ENCODE peak calls at places on chromosome 6, in ten cellular contexts. One of them, this sample, is unnamed.

GRCh38 chr6:158627168-158627939 is 17.2 kb downstream of the DYNLT1 start:
- DNase-seq in transverse colon: no peak
- DNase-seq in GM12878: no peak
- DNase-seq in esophagus squamous epithelium: no peak
- DNase-seq in NB4: no peak
- DNase-seq in stomach: peak
- DNase-seq in prostate gland: no peak
- DNase-seq in H54: no peak
- DNase-seq in right lobe of liver: no peak
- DNase-seq in gastrocnemius medialis: no peak
- DNase-seq in this sample: no peak

GRCh38 chr6:37175332-37176267 is 5.6 kb downstream of the PIM1 start:
- DNase-seq in transverse colon: peak
- DNase-seq in GM12878: no peak
- DNase-seq in esophagus squamous epithelium: no peak
- DNase-seq in NB4: no peak
- DNase-seq in stomach: no peak
- DNase-seq in prostate gland: no peak
- DNase-seq in H54: no peak
- DNase-seq in right lobe of liver: no peak
- DNase-seq in gastrocnemius medialis: no peak
- DNase-seq in this sample: no peak

GRCh38 chr6:90204327-90204726 is 92.3 kb downstream of the BACH2 start:
- DNase-seq in transverse colon: no peak
- DNase-seq in GM12878: no peak
- DNase-seq in esophagus squamous epithelium: no peak
- DNase-seq in NB4: no peak
- DNase-seq in stomach: no peak
- DNase-seq in prostate gland: no peak
- DNase-seq in H54: no peak
- DNase-seq in right lobe of liver: no peak
- DNase-seq in gastrocnemius medialis: no peak
- DNase-seq in this sample: no peak

GRCh38 chr6:16851044-16851540 is 89.8 kb upstream of the ATXN1 start:
- DNase-seq in transverse colon: no peak
- DNase-seq in GM12878: no peak
- DNase-seq in esophagus squamous epithelium: no peak
- DNase-seq in NB4: no peak
- DNase-seq in stomach: no peak
- DNase-seq in prostate gland: no peak
- DNase-seq in H54: no peak
- DNase-seq in right lobe of liver: no peak
- DNase-seq in gastrocnemius medialis: no peak
- DNase-seq in this sample: no peak

GRCh38 chr6:42428326-42429041 is 23.2 kb downstream of the TRERF1 start:
- DNase-seq in transverse colon: no peak
- DNase-seq in GM12878: no peak
- DNase-seq in esophagus squamous epithelium: no peak
- DNase-seq in NB4: no peak
- DNase-seq in stomach: no peak
- DNase-seq in prostate gland: no peak
- DNase-seq in H54: no peak
- DNase-seq in right lobe of liver: peak
- DNase-seq in gastrocnemius medialis: no peak
- DNase-seq in this sample: no peak

GRCh38 chr6:170134077-170135040 is 156.5 kb downstream of the DLL1 start:
- DNase-seq in transverse colon: no peak
- DNase-seq in GM12878: no peak
- DNase-seq in esophagus squamous epithelium: no peak
- DNase-seq in NB4: no peak
- DNase-seq in stomach: peak
- DNase-seq in prostate gland: no peak
- DNase-seq in H54: no peak
- DNase-seq in right lobe of liver: no peak
- DNase-seq in gastrocnemius medialis: no peak
- DNase-seq in this sample: no peak

GRCh38 chr6:139291813-139292619 is at the start of gene TXLNB:
- DNase-seq in transverse colon: peak
- DNase-seq in GM12878: peak
- DNase-seq in esophagus squamous epithelium: peak
- DNase-seq in NB4: peak
- DNase-seq in stomach: peak
- DNase-seq in prostate gland: peak
- DNase-seq in H54: peak
- DNase-seq in right lobe of liver: peak
- DNase-seq in gastrocnemius medialis: peak
- DNase-seq in this sample: peak

GRCh38 chr6:42735976-42736375 is 9.9 kb downstream of the TBCC start:
- DNase-seq in transverse colon: no peak
- DNase-seq in GM12878: no peak
- DNase-seq in esophagus squamous epithelium: no peak
- DNase-seq in NB4: no peak
- DNase-seq in stomach: no peak
- DNase-seq in prostate gland: no peak
- DNase-seq in H54: no peak
- DNase-seq in right lobe of liver: no peak
- DNase-seq in gastrocnemius medialis: no peak
- DNase-seq in this sample: no peak

GRCh38 chr6:162108041-162108440 is 619.5 kb downstream of the PRKN start:
- DNase-seq in transverse colon: no peak
- DNase-seq in GM12878: no peak
- DNase-seq in esophagus squamous epithelium: no peak
- DNase-seq in NB4: no peak
- DNase-seq in stomach: no peak
- DNase-seq in prostate gland: no peak
- DNase-seq in H54: no peak
- DNase-seq in right lobe of liver: no peak
- DNase-seq in gastrocnemius medialis: no peak
- DNase-seq in this sample: no peak

GRCh38 chr6:68951350-68951749 is 316.3 kb downstream of the ADGRB3 start:
- DNase-seq in transverse colon: no peak
- DNase-seq in GM12878: no peak
- DNase-seq in esophagus squamous epithelium: no peak
- DNase-seq in NB4: no peak
- DNase-seq in stomach: no peak
- DNase-seq in prostate gland: no peak
- DNase-seq in H54: no peak
- DNase-seq in right lobe of liver: no peak
- DNase-seq in gastrocnemius medialis: no peak
- DNase-seq in this sample: no peak

GRCh38 chr6:102853249-102853955 is 1459.9 kb downstream of the GRIK2 start:
- DNase-seq in transverse colon: no peak
- DNase-seq in GM12878: no peak
- DNase-seq in esophagus squamous epithelium: no peak
- DNase-seq in NB4: no peak
- DNase-seq in stomach: no peak
- DNase-seq in prostate gland: no peak
- DNase-seq in H54: no peak
- DNase-seq in right lobe of liver: no peak
- DNase-seq in gastrocnemius medialis: no peak
- DNase-seq in this sample: no peak

GRCh38 chr6:66161546-66162108 is 454.6 kb upstream of the EYS start:
- DNase-seq in transverse colon: no peak
- DNase-seq in GM12878: no peak
- DNase-seq in esophagus squamous epithelium: no peak
- DNase-seq in NB4: no peak
- DNase-seq in stomach: no peak
- DNase-seq in prostate gland: no peak
- DNase-seq in H54: no peak
- DNase-seq in right lobe of liver: no peak
- DNase-seq in gastrocnemius medialis: no peak
- DNase-seq in this sample: no peak

GRCh38 chr6:92723390-92723931 is 695.9 kb downstream of the EPHA7 start:
- DNase-seq in transverse colon: no peak
- DNase-seq in GM12878: no peak
- DNase-seq in esophagus squamous epithelium: no peak
- DNase-seq in NB4: no peak
- DNase-seq in stomach: no peak
- DNase-seq in prostate gland: no peak
- DNase-seq in H54: no peak
- DNase-seq in right lobe of liver: no peak
- DNase-seq in gastrocnemius medialis: no peak
- DNase-seq in this sample: no peak

GRCh38 chr6:131951576-131952230 is 531 bp upstream of the CCN2 start:
- DNase-seq in transverse colon: no peak
- DNase-seq in GM12878: no peak
- DNase-seq in esophagus squamous epithelium: no peak
- DNase-seq in NB4: no peak
- DNase-seq in stomach: no peak
- DNase-seq in prostate gland: no peak
- DNase-seq in H54: no peak
- DNase-seq in right lobe of liver: no peak
- DNase-seq in gastrocnemius medialis: no peak
- DNase-seq in this sample: no peak

GRCh38 chr6:4383910-4384637 is 248.7 kb upstream of the ECI2 start:
- DNase-seq in transverse colon: no peak
- DNase-seq in GM12878: no peak
- DNase-seq in esophagus squamous epithelium: no peak
- DNase-seq in NB4: no peak
- DNase-seq in stomach: no peak
- DNase-seq in prostate gland: no peak
- DNase-seq in H54: no peak
- DNase-seq in right lobe of liver: no peak
- DNase-seq in gastrocnemius medialis: no peak
- DNase-seq in this sample: no peak

DNA sequence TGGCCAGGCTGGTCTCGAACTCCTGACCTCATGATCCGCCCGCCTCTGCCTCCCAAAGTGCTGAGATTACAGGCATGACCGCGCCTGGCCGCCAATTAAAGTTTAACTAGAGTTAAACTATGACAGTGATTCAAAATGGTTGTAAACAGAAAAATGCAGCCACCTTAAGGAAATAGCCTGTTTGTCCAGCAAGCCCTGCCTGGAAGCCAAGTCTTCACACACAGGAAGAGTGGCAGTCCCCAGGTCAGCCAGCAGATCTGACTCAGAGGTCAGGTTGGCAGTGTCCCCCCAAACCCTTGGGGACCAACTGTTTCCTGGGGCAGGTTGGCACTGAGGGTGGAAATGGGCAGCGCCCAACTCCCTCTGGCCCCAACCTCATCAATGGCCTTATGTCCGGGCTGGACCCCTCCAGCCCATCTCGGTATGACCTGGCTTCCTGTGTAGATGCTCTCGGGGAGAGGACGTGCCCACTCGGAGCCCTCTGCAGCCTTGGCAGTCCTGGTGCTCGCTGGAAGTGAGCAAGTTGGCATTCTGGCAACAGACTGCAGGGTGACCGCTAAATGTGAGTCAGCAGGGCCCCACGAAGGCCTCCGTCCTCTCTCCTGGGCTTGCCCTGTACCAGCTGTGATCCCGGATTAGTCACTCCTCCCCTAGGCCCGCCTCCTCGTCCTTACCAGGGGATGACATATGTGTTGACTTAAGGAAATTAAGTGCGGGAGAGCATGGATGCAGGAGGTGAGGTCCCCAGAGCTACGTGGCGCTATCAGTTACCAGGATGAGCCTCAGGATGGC is 9.7 kb upstream of the HSP90AB1 start:
- DNase-seq in transverse colon: peak
- DNase-seq in GM12878: no peak
- DNase-seq in esophagus squamous epithelium: no peak
- DNase-seq in NB4: peak
- DNase-seq in stomach: peak
- DNase-seq in prostate gland: peak
- DNase-seq in H54: peak
- DNase-seq in right lobe of liver: peak
- DNase-seq in gastrocnemius medialis: peak
- DNase-seq in this sample: peak
- TF ChIP-seq POLR2A in transverse colon: peak
- TF ChIP-seq POLR2A in GM12878: no peak
- TF ChIP-seq POLR2A in esophagus squamous epithelium: no peak
- TF ChIP-seq POLR2A in NB4: no peak
- TF ChIP-seq POLR2A in stomach: no peak
- TF ChIP-seq POLR2A in prostate gland: peak
- TF ChIP-seq POLR2A in H54: peak
- TF ChIP-seq POLR2A in right lobe of liver: peak
- TF ChIP-seq POLR2A in gastrocnemius medialis: no peak
- TF ChIP-seq POLR2A in this sample: no peak

GRCh38 chr6:28541996-28542395 is 16.3 kb downstream of the GPX5 start:
- DNase-seq in transverse colon: no peak
- DNase-seq in GM12878: no peak
- DNase-seq in esophagus squamous epithelium: no peak
- DNase-seq in NB4: no peak
- DNase-seq in stomach: no peak
- DNase-seq in prostate gland: no peak
- DNase-seq in H54: no peak
- DNase-seq in right lobe of liver: no peak
- DNase-seq in gastrocnemius medialis: no peak
- DNase-seq in this sample: no peak
- TF ChIP-seq POLR2A in transverse colon: no peak
- TF ChIP-seq POLR2A in GM12878: no peak
- TF ChIP-seq POLR2A in esophagus squamous epithelium: no peak
- TF ChIP-seq POLR2A in NB4: no peak
- TF ChIP-seq POLR2A in stomach: no peak
- TF ChIP-seq POLR2A in prostate gland: no peak
- TF ChIP-seq POLR2A in H54: no peak
- TF ChIP-seq POLR2A in right lobe of liver: no peak
- TF ChIP-seq POLR2A in gastrocnemius medialis: no peak
- TF ChIP-seq POLR2A in this sample: no peak

DNA sequence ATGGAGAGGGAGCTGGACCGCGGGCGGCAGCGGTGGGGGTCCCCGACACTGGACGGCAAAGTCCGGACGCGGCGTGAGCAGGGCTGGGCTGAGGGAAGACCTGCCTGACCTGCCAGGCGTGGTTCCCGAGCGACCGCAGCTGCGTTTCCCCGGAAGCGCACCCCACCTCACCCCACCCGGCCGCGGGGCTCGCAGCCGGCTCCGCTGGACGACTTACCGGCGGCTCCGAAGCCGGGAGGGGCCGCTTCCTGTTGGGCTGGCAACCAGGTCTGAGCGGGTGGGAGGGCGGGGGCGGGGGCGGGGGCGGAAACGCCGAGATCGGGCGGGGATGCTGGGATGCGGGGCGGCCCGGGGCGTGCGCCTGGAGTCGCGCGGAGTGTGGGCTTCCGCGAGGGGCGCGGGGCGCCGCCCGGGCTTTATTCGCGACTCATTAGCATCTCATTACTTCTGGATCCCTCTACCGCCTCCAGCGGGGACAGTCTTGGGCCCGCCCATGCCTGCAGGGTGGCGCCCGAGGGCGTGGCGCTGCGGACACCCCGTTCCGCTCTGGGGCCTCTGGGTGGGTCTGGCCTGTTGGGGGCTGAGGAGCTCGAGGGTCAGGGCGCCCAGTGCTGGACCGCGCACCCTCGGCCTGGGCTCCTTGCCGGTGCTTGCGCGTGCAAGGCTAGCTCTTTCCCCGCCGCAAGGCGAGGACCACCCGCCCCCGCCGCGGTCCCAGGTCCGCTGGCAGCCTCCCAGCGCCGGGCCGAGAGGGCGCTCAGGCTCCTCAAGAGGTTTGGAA is at the start of gene MICAL1:
- DNase-seq in transverse colon: peak
- DNase-seq in GM12878: peak
- DNase-seq in esophagus squamous epithelium: peak
- DNase-seq in NB4: peak
- DNase-seq in stomach: peak
- DNase-seq in prostate gland: peak
- DNase-seq in H54: peak
- DNase-seq in right lobe of liver: peak
- DNase-seq in gastrocnemius medialis: peak
- DNase-seq in this sample: no peak
- TF ChIP-seq POLR2A in transverse colon: peak
- TF ChIP-seq POLR2A in GM12878: peak
- TF ChIP-seq POLR2A in esophagus squamous epithelium: peak
- TF ChIP-seq POLR2A in NB4: no peak
- TF ChIP-seq POLR2A in stomach: no peak
- TF ChIP-seq POLR2A in prostate gland: peak
- TF ChIP-seq POLR2A in H54: peak
- TF ChIP-seq POLR2A in right lobe of liver: no peak
- TF ChIP-seq POLR2A in gastrocnemius medialis: peak
- TF ChIP-seq POLR2A in this sample: no peak

GRCh38 chr6:218153-219018 is 73.9 kb upstream of the DUSP22 start:
- DNase-seq in transverse colon: peak
- DNase-seq in GM12878: peak
- DNase-seq in esophagus squamous epithelium: no peak
- DNase-seq in NB4: no peak
- DNase-seq in stomach: no peak
- DNase-seq in prostate gland: no peak
- DNase-seq in H54: no peak
- DNase-seq in right lobe of liver: no peak
- DNase-seq in gastrocnemius medialis: no peak
- DNase-seq in this sample: no peak
- TF ChIP-seq POLR2A in transverse colon: no peak
- TF ChIP-seq POLR2A in GM12878: peak
- TF ChIP-seq POLR2A in esophagus squamous epithelium: no peak
- TF ChIP-seq POLR2A in NB4: no peak
- TF ChIP-seq POLR2A in stomach: no peak
- TF ChIP-seq POLR2A in prostate gland: no peak
- TF ChIP-seq POLR2A in H54: no peak
- TF ChIP-seq POLR2A in right lobe of liver: no peak
- TF ChIP-seq POLR2A in gastrocnemius medialis: no peak
- TF ChIP-seq POLR2A in this sample: no peak

This sample was measured in breast epithelium.